ENCODE peak calls at places on chromosomes 5 and 9, in seven cellular contexts. L is CD8-positive, alpha-beta T cell; S is astrocyte; N is effector memory CD4-positive, alpha-beta T cell; B is left ventricle myocardium inferior; J is GM23248; O is ovary. D is an unnamed sample.

GRCh38 chr5:1385395-1386273 is 40.7 kb upstream of the CLPTM1L start:
- DNase-seq in L (peak), N (peak), J (peak), B (peak), S (peak), O (peak), D (peak)

GRCh38 chr5:131163315-131164119 is 1.5 kb downstream of the HINT1 start:
- DNase-seq in L (no peak), B (no peak), O (no peak), S (peak), J (peak), N (no peak), D (no peak)

GRCh38 chr5:133664422-133664821 is 52.1 kb upstream of the FSTL4 start:
- DNase-seq in B (no peak), O (no peak), N (no peak), J (peak), L (no peak), S (peak), D (no peak)

GRCh38 chr9:72945391-72945790 is 7.5 kb downstream of the ALDH1A1 start:
- DNase-seq in O (no peak), J (no peak), N (no peak), B (no peak), S (no peak), L (no peak), D (no peak)

GRCh38 chr5:127833999-127834953 is 131.1 kb downstream of the CCDC192 start:
- DNase-seq in J (peak), O (no peak), S (peak), L (no peak), N (no peak), B (no peak), D (no peak)

GRCh38 chr5:89273289-89273688 is 390.3 kb upstream of the MEF2C start:
- DNase-seq in S (no peak), O (no peak), N (no peak), J (no peak), L (no peak), B (no peak), D (no peak)

GRCh38 chr5:93512799-93513198 is 68.2 kb downstream of the NR2F1-AS1 start:
- DNase-seq in B (no peak), J (peak), O (no peak), L (no peak), N (no peak), S (peak), D (no peak)

GRCh38 chr9:13769006-13769405 is 489.5 kb upstream of the MPDZ start:
- DNase-seq in B (no peak), O (no peak), N (no peak), J (no peak), L (no peak), S (no peak), D (no peak)

GRCh38 chr9:32986971-32987370 is 14.5 kb downstream of the APTX start:
- DNase-seq in O (no peak), J (peak), L (no peak), S (no peak), N (no peak), B (no peak), D (no peak)

GRCh38 chr9:37732086-37732744 is 21.4 kb upstream of the TRMT10B start:
- DNase-seq in J (no peak), L (no peak), N (no peak), S (no peak), O (no peak), B (no peak), D (no peak)

GRCh38 chr5:150219142-150219541 is 29.3 kb downstream of the SLC6A7 start:
- DNase-seq in J (peak), L (no peak), S (no peak), B (no peak), O (no peak), N (no peak), D (no peak)

GRCh38 chr5:149651686-149652085 is 70.4 kb downstream of the ARHGEF37 start:
- DNase-seq in S (no peak), J (no peak), N (no peak), O (no peak), L (no peak), B (no peak), D (no peak)

GRCh38 chr9:130215341-130216119 is 43.3 kb downstream of the NCS1 start:
- DNase-seq in J (peak), N (no peak), S (peak), L (no peak), B (no peak), O (no peak), D (peak)

GRCh38 chr9:72981433-72981832 is 28.6 kb upstream of the ALDH1A1 start:
- DNase-seq in N (no peak), L (no peak), B (no peak), S (no peak), O (no peak), J (no peak), D (no peak)

GRCh38 chr9:18611946-18612345 is 138.0 kb downstream of the ADAMTSL1 start:
- DNase-seq in N (no peak), S (no peak), O (no peak), L (no peak), B (no peak), J (no peak), D (no peak)

GRCh38 chr5:57009811-57010210 is 57.9 kb upstream of the MIER3 start:
- DNase-seq in N (no peak), B (no peak), L (no peak), O (no peak), J (no peak), S (no peak), D (no peak)

GRCh38 chr5:76074487-76074886 is 8.7 kb upstream of the SV2C start:
- DNase-seq in O (no peak), J (no peak), L (no peak), N (no peak), B (no peak), S (no peak), D (no peak)

GRCh38 chr5:95956900-95957293 is 4.8 kb downstream of the ELL2 start:
- DNase-seq in O (no peak), J (no peak), L (no peak), N (no peak), B (no peak), S (no peak), D (no peak)

GRCh38 chr9:122402403-122403268 is 31.8 kb downstream of the PTGS1 start:
- DNase-seq in B (no peak), L (no peak), N (no peak), J (peak), O (no peak), S (peak), D (no peak)

GRCh38 chr9:129320575-129321311 is 142.7 kb upstream of the IER5L start:
- DNase-seq in O (peak), L (peak), N (peak), J (peak), B (peak), S (peak), D (peak)

GRCh38 chr5:149007174-149007573 is 55.7 kb downstream of the SH3TC2 start:
- DNase-seq in O (no peak), L (no peak), J (peak), S (peak), B (no peak), N (no peak), D (no peak)

GRCh38 chr9:75601280-75601679 is 289.2 kb upstream of the PCSK5 start:
- DNase-seq in B (no peak), L (no peak), N (no peak), S (no peak), O (no peak), J (no peak), D (no peak)

GRCh38 chr9:123354806-123355508 is 1.0 kb upstream of the CRB2 start:
- DNase-seq in J (peak), N (no peak), L (no peak), S (no peak), B (no peak), O (no peak), D (no peak)

GRCh38 chr9:110257097-110257955 is 1.0 kb upstream of the TXN start:
- DNase-seq in O (peak), N (no peak), J (peak), S (peak), L (no peak), B (peak), D (peak)

GRCh38 chr9:96014078-96014477 is 138.6 kb downstream of the ERCC6L2 start:
- DNase-seq in L (peak), S (no peak), O (no peak), N (peak), J (no peak), B (no peak), D (no peak)

GRCh38 chr9:91954841-91955471 is 4.9 kb upstream of the ROR2 start:
- DNase-seq in J (peak), N (no peak), O (peak), B (no peak), S (peak), L (no peak), D (peak)

GRCh38 chr9:36191696-36192095 is 975 bp downstream of the CLTA start:
- DNase-seq in L (no peak), J (peak), N (no peak), S (no peak), B (no peak), O (no peak), D (no peak)

GRCh38 chr5:96431376-96432244 is 1.4 kb downstream of the PCSK1 start:
- DNase-seq in S (peak), O (peak), N (no peak), L (no peak), B (no peak), J (peak), D (no peak)

DNA sequence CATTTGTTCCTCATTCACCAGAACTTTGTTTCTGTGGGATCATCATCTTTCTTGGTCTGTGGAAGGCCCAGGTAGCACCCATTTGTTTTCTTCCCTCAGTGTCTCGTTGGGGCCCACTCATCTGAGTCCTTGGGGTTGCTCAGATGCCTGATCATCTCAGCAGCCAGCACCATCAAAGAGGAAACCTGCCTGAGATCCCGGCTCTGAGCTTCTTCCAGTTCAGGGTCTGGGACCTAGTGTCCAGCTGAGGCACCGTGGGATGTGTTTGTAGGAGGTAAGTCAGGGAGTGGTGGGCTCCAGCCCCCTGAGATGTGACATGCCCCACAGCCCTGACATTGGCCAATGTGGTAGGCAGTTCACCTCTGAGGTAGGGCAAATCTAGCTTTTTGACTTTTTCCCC is 9.4 kb upstream of the CD180 start:
- DNase-seq in S (no peak), J (no peak), N (no peak), L (no peak), B (no peak), O (no peak), D (no peak)
- H3K4me3 ChIP-seq in S (no peak), J (no peak), N (no peak), L (no peak), B (no peak), O (no peak), D (no peak)

GRCh38 chr5:72850113-72850512 is 33.7 kb downstream of the TNPO1 start:
- DNase-seq in B (no peak), J (no peak), O (no peak), L (no peak), N (no peak), S (no peak), D (no peak)
- H3K4me3 ChIP-seq in B (peak), J (peak), O (peak), L (no peak), N (peak), S (peak), D (peak)

DNA sequence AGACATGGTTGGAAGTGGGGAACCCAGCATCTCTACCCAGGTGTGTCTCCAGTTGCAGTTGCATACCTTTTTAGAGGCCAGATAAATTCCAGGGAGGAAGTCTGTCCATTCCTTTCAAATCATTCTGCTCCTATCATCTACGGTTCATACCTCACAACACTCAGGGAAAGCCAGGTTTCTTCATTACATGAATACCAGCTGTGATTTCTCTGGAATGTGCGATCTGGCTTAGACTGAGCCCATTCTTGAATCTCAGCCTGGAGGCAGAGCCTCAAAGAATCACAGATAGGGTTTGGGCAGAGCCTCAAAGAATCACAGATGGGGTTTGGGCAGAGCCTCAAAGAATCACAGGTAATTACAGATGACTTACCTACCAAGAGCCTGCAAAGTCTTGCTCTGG is 7.2 kb downstream of the P4HA2 start:
- DNase-seq in S (peak), O (no peak), B (no peak), J (no peak), L (no peak), N (no peak), D (no peak)
- H3K4me3 ChIP-seq in S (no peak), O (no peak), B (no peak), J (no peak), L (no peak), N (no peak), D (no peak)

DNA sequence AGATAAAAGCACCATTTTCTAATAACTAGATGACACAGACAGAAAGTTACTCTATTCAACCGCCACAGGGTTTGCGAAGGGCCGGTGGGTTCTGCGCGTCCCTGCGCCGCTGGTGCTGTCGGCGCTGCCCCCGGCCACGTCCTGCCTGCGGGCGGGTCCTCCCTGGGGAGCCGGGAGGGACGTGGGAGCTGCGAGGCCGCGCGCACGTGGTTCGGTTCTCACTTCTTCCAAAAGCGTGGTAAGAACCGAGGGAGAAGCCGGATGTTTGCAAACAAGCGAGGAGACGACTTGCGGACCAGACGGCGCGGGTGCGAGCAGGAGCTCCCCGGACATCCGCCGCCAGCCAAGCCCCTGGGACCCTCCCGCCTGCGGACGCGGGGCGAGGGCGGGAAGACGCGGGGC is 12.5 kb downstream of the BTNL9 start:
- DNase-seq in L (no peak), B (peak), O (no peak), J (peak), S (no peak), N (no peak), D (no peak)
- H3K4me3 ChIP-seq in L (peak), B (peak), O (peak), J (peak), S (no peak), N (peak), D (no peak)

GRCh38 chr9:136700959-136701664 is 11.3 kb upstream of the DIPK1B start:
- DNase-seq in L (peak), O (no peak), N (no peak), J (no peak), S (no peak), B (no peak), D (no peak)
- H3K4me3 ChIP-seq in L (peak), O (no peak), N (peak), J (no peak), S (no peak), B (peak), D (no peak)